ENCODE peak calls at places on chromosome 13, in ten cellular contexts. O, G, L, M, H, Q, N, B, S and E are unnamed samples.

GRCh38 chr13:40589285-40590109 is 76.9 kb downstream of the FOXO1 start:
- DNase-seq in O (no peak), G (peak), N (peak), S (peak), M (no peak), H (peak), L (no peak), B (no peak), Q (peak), E (no peak)

GRCh38 chr13:93744886-93745285 is 518.3 kb downstream of the GPC6 start:
- DNase-seq in B (no peak), Q (no peak), O (no peak), L (no peak), H (no peak), M (no peak), N (no peak), G (no peak), S (no peak), E (no peak)

GRCh38 chr13:23856008-23856750 is 33.0 kb downstream of the MIPEP start:
- DNase-seq in G (no peak), Q (no peak), N (no peak), O (no peak), B (no peak), M (no peak), S (no peak), L (no peak), H (peak), E (no peak)

GRCh38 chr13:109707044-109707794 is 79.2 kb downstream of the IRS2 start:
- DNase-seq in L (no peak), O (no peak), G (no peak), N (no peak), M (no peak), S (peak), B (no peak), Q (no peak), H (no peak), E (no peak)

GRCh38 chr13:43936630-43937029 is 56.9 kb downstream of the LACC1 start:
- DNase-seq in Q (no peak), H (peak), L (no peak), G (no peak), B (no peak), N (no peak), M (no peak), S (no peak), O (no peak), E (no peak)

GRCh38 chr13:40306817-40307216 is 359.6 kb downstream of the FOXO1 start:
- DNase-seq in Q (no peak), N (peak), S (no peak), H (no peak), B (peak), O (peak), G (no peak), L (no peak), M (no peak), E (no peak)

GRCh38 chr13:113567681-113568080 is 16.9 kb upstream of the TFDP1 start:
- DNase-seq in N (no peak), B (no peak), O (no peak), Q (no peak), L (no peak), S (no peak), H (no peak), M (no peak), G (peak), E (peak)

GRCh38 chr13:109351236-109351635 is 435.1 kb downstream of the IRS2 start:
- DNase-seq in G (no peak), M (no peak), H (no peak), Q (no peak), O (no peak), B (no peak), L (no peak), S (no peak), N (no peak), E (no peak)

GRCh38 chr13:44159633-44160279 is 213.9 kb upstream of the SERP2 start:
- DNase-seq in O (no peak), M (no peak), N (no peak), S (no peak), L (no peak), B (no peak), H (no peak), G (no peak), Q (no peak), E (no peak)

GRCh38 chr13:61258185-61258584 is 157.5 kb downstream of the PCDH20 start:
- DNase-seq in B (no peak), H (no peak), L (no peak), G (no peak), O (no peak), N (no peak), S (no peak), Q (no peak), M (no peak), E (no peak)

GRCh38 chr13:26695360-26695705 is 65.3 kb downstream of the GPR12 start:
- DNase-seq in G (no peak), Q (peak), L (no peak), H (no peak), O (no peak), B (no peak), N (no peak), S (no peak), M (no peak), E (peak)